ENCODE peak calls at places on chromosomes 13 and 19, in nine cellular contexts. One of them, this sample, is unnamed.

GRCh38 chr13:110506859-110507566 is 54.5 kb downstream of the RAB20 start:
- DNase-seq in cardiac muscle cell: peak; percentile 89
- DNase-seq in activated CD8-positive, alpha-beta memory T cell treated with anti-CD3 and anti-CD28 coated beads, Interleukin-2, amount 50 U/mL, for 4 hours: no peak
- DNase-seq in amniotic epithelial cell: peak; percentile 83
- DNase-seq in astrocyte of the cerebellum: no peak
- DNase-seq in NCI-H82: no peak
- DNase-seq in fibroblast of pulmonary artery: peak; percentile 70
- DNase-seq in NAMALWA: no peak
- DNase-seq in stimulated activated CD4-positive, alpha-beta T cell treated with anti-CD3 and anti-CD28 coated beads, Interleukin-15, amount 100 ng/mL, for 1 hour: no peak
- DNase-seq in this sample: no peak

GRCh38 chr19:848457-848921 is 3.6 kb upstream of the ELANE start:
- DNase-seq in NAMALWA: no peak
- DNase-seq in cardiac muscle cell: no peak
- DNase-seq in stimulated activated CD4-positive, alpha-beta T cell treated with anti-CD3 and anti-CD28 coated beads, Interleukin-15, amount 100 ng/mL, for 1 hour: no peak
- DNase-seq in astrocyte of the cerebellum: no peak
- DNase-seq in NCI-H82: no peak
- DNase-seq in activated CD8-positive, alpha-beta memory T cell treated with anti-CD3 and anti-CD28 coated beads, Interleukin-2, amount 50 U/mL, for 4 hours: no peak
- DNase-seq in fibroblast of pulmonary artery: no peak
- DNase-seq in amniotic epithelial cell: no peak
- DNase-seq in this sample: no peak

GRCh38 chr19:17283504-17283996 is 1.8 kb downstream of the ANKLE1 start:
- DNase-seq in stimulated activated CD4-positive, alpha-beta T cell treated with anti-CD3 and anti-CD28 coated beads, Interleukin-15, amount 100 ng/mL, for 1 hour: no peak
- DNase-seq in amniotic epithelial cell: no peak
- DNase-seq in activated CD8-positive, alpha-beta memory T cell treated with anti-CD3 and anti-CD28 coated beads, Interleukin-2, amount 50 U/mL, for 4 hours: no peak
- DNase-seq in NCI-H82: no peak
- DNase-seq in NAMALWA: no peak
- DNase-seq in fibroblast of pulmonary artery: no peak
- DNase-seq in astrocyte of the cerebellum: no peak
- DNase-seq in cardiac muscle cell: no peak
- DNase-seq in this sample: no peak

GRCh38 chr13:106755542-106755941 is 187.6 kb upstream of the ARGLU1 start:
- DNase-seq in cardiac muscle cell: no peak
- DNase-seq in NCI-H82: no peak
- DNase-seq in stimulated activated CD4-positive, alpha-beta T cell treated with anti-CD3 and anti-CD28 coated beads, Interleukin-15, amount 100 ng/mL, for 1 hour: no peak
- DNase-seq in astrocyte of the cerebellum: no peak
- DNase-seq in fibroblast of pulmonary artery: no peak
- DNase-seq in NAMALWA: no peak
- DNase-seq in amniotic epithelial cell: no peak
- DNase-seq in activated CD8-positive, alpha-beta memory T cell treated with anti-CD3 and anti-CD28 coated beads, Interleukin-2, amount 50 U/mL, for 4 hours: no peak
- DNase-seq in this sample: no peak

GRCh38 chr13:80074143-80074752 is 266.7 kb downstream of the SPRY2 start:
- DNase-seq in fibroblast of pulmonary artery: no peak
- DNase-seq in activated CD8-positive, alpha-beta memory T cell treated with anti-CD3 and anti-CD28 coated beads, Interleukin-2, amount 50 U/mL, for 4 hours: no peak
- DNase-seq in NCI-H82: no peak
- DNase-seq in NAMALWA: no peak
- DNase-seq in cardiac muscle cell: no peak
- DNase-seq in stimulated activated CD4-positive, alpha-beta T cell treated with anti-CD3 and anti-CD28 coated beads, Interleukin-15, amount 100 ng/mL, for 1 hour: no peak
- DNase-seq in astrocyte of the cerebellum: no peak
- DNase-seq in amniotic epithelial cell: no peak
- DNase-seq in this sample: no peak

GRCh38 chr13:40981361-40981760 is 37.8 kb downstream of the ELF1 start:
- DNase-seq in NCI-H82: no peak
- DNase-seq in amniotic epithelial cell: peak; percentile 77
- DNase-seq in NAMALWA: peak; percentile 82
- DNase-seq in astrocyte of the cerebellum: no peak
- DNase-seq in cardiac muscle cell: no peak
- DNase-seq in fibroblast of pulmonary artery: peak; percentile 66
- DNase-seq in stimulated activated CD4-positive, alpha-beta T cell treated with anti-CD3 and anti-CD28 coated beads, Interleukin-15, amount 100 ng/mL, for 1 hour: no peak
- DNase-seq in activated CD8-positive, alpha-beta memory T cell treated with anti-CD3 and anti-CD28 coated beads, Interleukin-2, amount 50 U/mL, for 4 hours: no peak
- DNase-seq in this sample: no peak

GRCh38 chr19:961866-962620 is 22.1 kb upstream of the WDR18 start:
- DNase-seq in amniotic epithelial cell: peak; percentile 75
- DNase-seq in activated CD8-positive, alpha-beta memory T cell treated with anti-CD3 and anti-CD28 coated beads, Interleukin-2, amount 50 U/mL, for 4 hours: no peak
- DNase-seq in cardiac muscle cell: no peak
- DNase-seq in NAMALWA: no peak
- DNase-seq in fibroblast of pulmonary artery: no peak
- DNase-seq in NCI-H82: no peak
- DNase-seq in astrocyte of the cerebellum: no peak
- DNase-seq in stimulated activated CD4-positive, alpha-beta T cell treated with anti-CD3 and anti-CD28 coated beads, Interleukin-15, amount 100 ng/mL, for 1 hour: no peak
- DNase-seq in this sample: no peak

GRCh38 chr13:24251525-24251924 is 57.9 kb upstream of the C1QTNF9 start:
- DNase-seq in fibroblast of pulmonary artery: no peak
- DNase-seq in astrocyte of the cerebellum: no peak
- DNase-seq in NAMALWA: no peak
- DNase-seq in amniotic epithelial cell: no peak
- DNase-seq in cardiac muscle cell: no peak
- DNase-seq in NCI-H82: no peak
- DNase-seq in stimulated activated CD4-positive, alpha-beta T cell treated with anti-CD3 and anti-CD28 coated beads, Interleukin-15, amount 100 ng/mL, for 1 hour: peak; percentile 66
- DNase-seq in activated CD8-positive, alpha-beta memory T cell treated with anti-CD3 and anti-CD28 coated beads, Interleukin-2, amount 50 U/mL, for 4 hours: peak; percentile 73
- DNase-seq in this sample: peak; percentile 82

GRCh38 chr13:71610876-71611275 is 256.1 kb downstream of the DACH1 start:
- DNase-seq in cardiac muscle cell: no peak
- DNase-seq in astrocyte of the cerebellum: no peak
- DNase-seq in activated CD8-positive, alpha-beta memory T cell treated with anti-CD3 and anti-CD28 coated beads, Interleukin-2, amount 50 U/mL, for 4 hours: no peak
- DNase-seq in NCI-H82: peak; percentile 94
- DNase-seq in amniotic epithelial cell: no peak
- DNase-seq in fibroblast of pulmonary artery: no peak
- DNase-seq in NAMALWA: peak; percentile 83
- DNase-seq in stimulated activated CD4-positive, alpha-beta T cell treated with anti-CD3 and anti-CD28 coated beads, Interleukin-15, amount 100 ng/mL, for 1 hour: no peak
- DNase-seq in this sample: no peak

GRCh38 chr19:33389574-33390119 is 16.1 kb downstream of the CEBPG start:
- DNase-seq in activated CD8-positive, alpha-beta memory T cell treated with anti-CD3 and anti-CD28 coated beads, Interleukin-2, amount 50 U/mL, for 4 hours: no peak
- DNase-seq in fibroblast of pulmonary artery: no peak
- DNase-seq in astrocyte of the cerebellum: no peak
- DNase-seq in NAMALWA: no peak
- DNase-seq in amniotic epithelial cell: no peak
- DNase-seq in stimulated activated CD4-positive, alpha-beta T cell treated with anti-CD3 and anti-CD28 coated beads, Interleukin-15, amount 100 ng/mL, for 1 hour: no peak
- DNase-seq in cardiac muscle cell: no peak
- DNase-seq in NCI-H82: no peak
- DNase-seq in this sample: no peak

GRCh38 chr19:33720691-33721682 is 75.7 kb upstream of the KCTD15 start:
- DNase-seq in cardiac muscle cell: no peak
- DNase-seq in astrocyte of the cerebellum: no peak
- DNase-seq in amniotic epithelial cell: no peak
- DNase-seq in fibroblast of pulmonary artery: no peak
- DNase-seq in activated CD8-positive, alpha-beta memory T cell treated with anti-CD3 and anti-CD28 coated beads, Interleukin-2, amount 50 U/mL, for 4 hours: no peak
- DNase-seq in stimulated activated CD4-positive, alpha-beta T cell treated with anti-CD3 and anti-CD28 coated beads, Interleukin-15, amount 100 ng/mL, for 1 hour: no peak
- DNase-seq in NAMALWA: peak; percentile 5
- DNase-seq in NCI-H82: no peak
- DNase-seq in this sample: no peak

GRCh38 chr13:37460211-37460610 is 138.4 kb downstream of the POSTN start:
- DNase-seq in stimulated activated CD4-positive, alpha-beta T cell treated with anti-CD3 and anti-CD28 coated beads, Interleukin-15, amount 100 ng/mL, for 1 hour: no peak
- DNase-seq in activated CD8-positive, alpha-beta memory T cell treated with anti-CD3 and anti-CD28 coated beads, Interleukin-2, amount 50 U/mL, for 4 hours: no peak
- DNase-seq in cardiac muscle cell: no peak
- DNase-seq in fibroblast of pulmonary artery: no peak
- DNase-seq in NCI-H82: no peak
- DNase-seq in amniotic epithelial cell: peak; percentile 54
- DNase-seq in astrocyte of the cerebellum: no peak
- DNase-seq in NAMALWA: no peak
- DNase-seq in this sample: no peak

GRCh38 chr19:30233375-30233774 is 138.8 kb upstream of the ZNF536 start:
- DNase-seq in astrocyte of the cerebellum: no peak
- DNase-seq in activated CD8-positive, alpha-beta memory T cell treated with anti-CD3 and anti-CD28 coated beads, Interleukin-2, amount 50 U/mL, for 4 hours: no peak
- DNase-seq in NCI-H82: no peak
- DNase-seq in stimulated activated CD4-positive, alpha-beta T cell treated with anti-CD3 and anti-CD28 coated beads, Interleukin-15, amount 100 ng/mL, for 1 hour: no peak
- DNase-seq in fibroblast of pulmonary artery: no peak
- DNase-seq in NAMALWA: no peak
- DNase-seq in cardiac muscle cell: no peak
- DNase-seq in amniotic epithelial cell: no peak
- DNase-seq in this sample: no peak

This sample was measured in activated naive CD4-positive, alpha-beta T cell treated with anti-CD3 and anti-CD28 coated beads, Interleukin-2, amount 50 U/mL, for 16 hours.